ENCODE peak calls at places on chromosomes 7 and 10, in eight cellular contexts. H is activated naive CD4-positive, alpha-beta T cell treated with Interleukin-2 at 50 U/mL for 16 hours; L is transverse colon; P is prostate gland; M is heart right ventricle; Q is AG08396; C is activated CD8-positive, alpha-beta memory T cell treated with anti-CD3 and anti-CD28 coated beads for 48 hours; X is CD8-positive, alpha-beta T cell. D is an unnamed sample.

GRCh38 chr7:137017221-137017620 is 148.8 kb downstream of the CHRM2 start:
- DNase-seq in H (no peak), L (no peak), P (no peak), M (no peak), Q (no peak), C (no peak), X (no peak), D (no peak)

GRCh38 chr7:46569117-46569433 is 648.0 kb upstream of the IGFBP3 start:
- DNase-seq in H (no peak), L (no peak), P (no peak), M (no peak), Q (no peak), C (no peak), X (no peak), D (no peak)

GRCh38 chr10:67077376-67077775 is 151.5 kb downstream of the LRRTM3 start:
- DNase-seq in H (no peak), L (no peak), P (no peak), M (no peak), Q (no peak), C (no peak), X (no peak), D (no peak)

GRCh38 chr7:28419717-28420116 is 7.4 kb downstream of the CREB5 start:
- DNase-seq in H (no peak), L (no peak), P (no peak), M (no peak), Q (peak; percentile 60), C (no peak), X (no peak), D (no peak)

GRCh38 chr10:123560301-123561144 is 105.6 kb upstream of the GPR26 start:
- DNase-seq in H (no peak), L (no peak), P (no peak), M (no peak), Q (no peak), C (no peak), X (peak; percentile 23), D (peak; percentile 73)

GRCh38 chr10:96608262-96608661 is 21.4 kb upstream of the TM9SF3 start:
- DNase-seq in H (no peak), L (no peak), P (no peak), M (no peak), Q (no peak), C (no peak), X (no peak), D (no peak)

GRCh38 chr7:483656-484364 is 35.8 kb downstream of the PDGFA start:
- DNase-seq in H (no peak), L (no peak), P (no peak), M (no peak), Q (no peak), C (no peak), X (no peak), D (no peak)

GRCh38 chr10:76459016-76459415 is 1027.6 kb downstream of the LRMDA start:
- DNase-seq in H (no peak), L (peak; percentile 15), P (no peak), M (peak; percentile 14), Q (no peak), C (no peak), X (no peak), D (no peak)

GRCh38 chr10:72248477-72249151 is 25.1 kb upstream of the DDIT4 start:
- DNase-seq in H (peak; percentile 69), L (peak; percentile 90), P (peak; percentile 93), M (peak; percentile 87), Q (no peak), C (no peak), X (peak; percentile 81), D (no peak)

GRCh38 chr7:11513460-11513859 is 318.5 kb downstream of the THSD7A start:
- DNase-seq in H (no peak), L (no peak), P (no peak), M (no peak), Q (no peak), C (no peak), X (no peak), D (no peak)

GRCh38 chr10:80498833-80499671 is 38.6 kb upstream of the SH2D4B start:
- DNase-seq in H (peak; percentile 70), L (peak; percentile 88), P (peak; percentile 87), M (peak; percentile 82), Q (peak; percentile 94), C (no peak), X (no peak), D (no peak)

GRCh38 chr7:143965280-143965679 is 10.6 kb downstream of the OR2F1 start:
- DNase-seq in H (no peak), L (no peak), P (no peak), M (no peak), Q (no peak), C (no peak), X (no peak), D (no peak)

GRCh38 chr10:60827791-60828488 is 49.7 kb downstream of the CDK1 start:
- DNase-seq in H (no peak), L (no peak), P (no peak), M (peak; percentile 45), Q (peak; percentile 31), C (no peak), X (no peak), D (no peak)

GRCh38 chr7:100588438-100588837 is 2.3 kb downstream of the FBXO24 start:
- DNase-seq in H (no peak), L (no peak), P (no peak), M (no peak), Q (no peak), C (no peak), X (no peak), D (no peak)

GRCh38 chr7:12770227-12770975 is 83.0 kb downstream of the ARL4A start:
- DNase-seq in H (no peak), L (peak; percentile 29), P (peak; percentile 19), M (peak; percentile 19), Q (no peak), C (no peak), X (no peak), D (no peak)